ENCODE peak calls at places on chromosomes 7 and 10, in seven cellular contexts. One of them, this sample, is unnamed.

GRCh38 chr10:43452356-43452914 is 15.5 kb downstream of the ZNF487 start:
- DNase-seq in RWPE1: no peak
- DNase-seq in GM13976: no peak
- DNase-seq in WTC11: no peak
- DNase-seq in GM23338: no peak
- DNase-seq in IMR-90: no peak
- DNase-seq in tibial artery: no peak
- DNase-seq in this sample: no peak

GRCh38 chr7:106418094-106418493 is 133.3 kb upstream of the NAMPT start:
- DNase-seq in RWPE1: no peak
- DNase-seq in GM13976: no peak
- DNase-seq in WTC11: no peak
- DNase-seq in GM23338: no peak
- DNase-seq in IMR-90: peak
- DNase-seq in tibial artery: peak
- DNase-seq in this sample: no peak

GRCh38 chr10:90222939-90223338 is 521.5 kb downstream of the KIF20B start:
- DNase-seq in RWPE1: no peak
- DNase-seq in GM13976: no peak
- DNase-seq in WTC11: no peak
- DNase-seq in GM23338: no peak
- DNase-seq in IMR-90: no peak
- DNase-seq in tibial artery: no peak
- DNase-seq in this sample: no peak

GRCh38 chr10:69835233-69835632 is 33.5 kb downstream of the COL13A1 start:
- DNase-seq in RWPE1: no peak
- DNase-seq in GM13976: no peak
- DNase-seq in WTC11: no peak
- DNase-seq in GM23338: no peak
- DNase-seq in IMR-90: no peak
- DNase-seq in tibial artery: no peak
- DNase-seq in this sample: no peak

GRCh38 chr7:126606331-126606730 is 646.4 kb downstream of the GRM8 start:
- DNase-seq in RWPE1: no peak
- DNase-seq in GM13976: no peak
- DNase-seq in WTC11: no peak
- DNase-seq in GM23338: no peak
- DNase-seq in IMR-90: no peak
- DNase-seq in tibial artery: no peak
- DNase-seq in this sample: no peak

GRCh38 chr7:155380221-155380861 is 77.6 kb upstream of the EN2 start:
- DNase-seq in RWPE1: peak
- DNase-seq in GM13976: peak
- DNase-seq in WTC11: peak
- DNase-seq in GM23338: peak
- DNase-seq in IMR-90: peak
- DNase-seq in tibial artery: peak
- DNase-seq in this sample: peak

GRCh38 chr7:95213809-95214492 is 110.4 kb downstream of the PON1 start:
- DNase-seq in RWPE1: no peak
- DNase-seq in GM13976: no peak
- DNase-seq in WTC11: no peak
- DNase-seq in GM23338: no peak
- DNase-seq in IMR-90: no peak
- DNase-seq in tibial artery: peak
- DNase-seq in this sample: no peak

GRCh38 chr10:115696747-115697146 is 576.3 kb downstream of the GFRA1 start:
- DNase-seq in RWPE1: no peak
- DNase-seq in GM13976: no peak
- DNase-seq in WTC11: no peak
- DNase-seq in GM23338: no peak
- DNase-seq in IMR-90: no peak
- DNase-seq in tibial artery: no peak
- DNase-seq in this sample: no peak

GRCh38 chr7:55526770-55527169 is 45.5 kb downstream of the VOPP1 start:
- DNase-seq in RWPE1: no peak
- DNase-seq in GM13976: no peak
- DNase-seq in WTC11: peak
- DNase-seq in GM23338: peak
- DNase-seq in IMR-90: no peak
- DNase-seq in tibial artery: no peak
- DNase-seq in this sample: peak

GRCh38 chr7:157282141-157282801 is 54.5 kb upstream of the DNAJB6 start:
- DNase-seq in RWPE1: no peak
- DNase-seq in GM13976: no peak
- DNase-seq in WTC11: no peak
- DNase-seq in GM23338: no peak
- DNase-seq in IMR-90: no peak
- DNase-seq in tibial artery: no peak
- DNase-seq in this sample: no peak

GRCh38 chr10:106540606-106541005 is 623.9 kb downstream of the SORCS1 start:
- DNase-seq in RWPE1: peak
- DNase-seq in GM13976: no peak
- DNase-seq in WTC11: no peak
- DNase-seq in GM23338: no peak
- DNase-seq in IMR-90: peak
- DNase-seq in tibial artery: no peak
- DNase-seq in this sample: no peak

GRCh38 chr7:138837627-138838026 is 39.6 kb upstream of the ATP6V0A4 start:
- DNase-seq in RWPE1: no peak
- DNase-seq in GM13976: no peak
- DNase-seq in WTC11: no peak
- DNase-seq in GM23338: no peak
- DNase-seq in IMR-90: peak
- DNase-seq in tibial artery: no peak
- DNase-seq in this sample: no peak

GRCh38 chr10:96257944-96258343 is 13.4 kb downstream of the BLNK start:
- DNase-seq in RWPE1: no peak
- DNase-seq in GM13976: no peak
- DNase-seq in WTC11: no peak
- DNase-seq in GM23338: no peak
- DNase-seq in IMR-90: no peak
- DNase-seq in tibial artery: peak
- DNase-seq in this sample: no peak

GRCh38 chr10:56349611-56350010 is 11.4 kb downstream of the ZWINT start:
- DNase-seq in RWPE1: peak
- DNase-seq in GM13976: no peak
- DNase-seq in WTC11: no peak
- DNase-seq in GM23338: no peak
- DNase-seq in IMR-90: no peak
- DNase-seq in tibial artery: no peak
- DNase-seq in this sample: no peak

GRCh38 chr7:91085175-91085574 is 179.1 kb upstream of the FZD1 start:
- DNase-seq in RWPE1: no peak
- DNase-seq in GM13976: no peak
- DNase-seq in WTC11: no peak
- DNase-seq in GM23338: no peak
- DNase-seq in IMR-90: no peak
- DNase-seq in tibial artery: no peak
- DNase-seq in this sample: no peak

GRCh38 chr10:99967961-99968360 is 41.8 kb downstream of the DNMBP start:
- DNase-seq in RWPE1: no peak
- DNase-seq in GM13976: no peak
- DNase-seq in WTC11: no peak
- DNase-seq in GM23338: no peak
- DNase-seq in IMR-90: no peak
- DNase-seq in tibial artery: no peak
- DNase-seq in this sample: no peak

GRCh38 chr7:47153076-47153475 is 428.8 kb downstream of the TNS3 start:
- DNase-seq in RWPE1: peak
- DNase-seq in GM13976: no peak
- DNase-seq in WTC11: no peak
- DNase-seq in GM23338: no peak
- DNase-seq in IMR-90: peak
- DNase-seq in tibial artery: peak
- DNase-seq in this sample: no peak

GRCh38 chr10:22618081-22618785 is 96.1 kb downstream of the PIP4K2A start:
- DNase-seq in RWPE1: no peak
- DNase-seq in GM13976: no peak
- DNase-seq in WTC11: no peak
- DNase-seq in GM23338: no peak
- DNase-seq in IMR-90: peak
- DNase-seq in tibial artery: no peak
- DNase-seq in this sample: no peak

GRCh38 chr7:156610130-156610529 is 30.4 kb upstream of the RNF32 start:
- DNase-seq in RWPE1: no peak
- DNase-seq in GM13976: no peak
- DNase-seq in WTC11: no peak
- DNase-seq in GM23338: no peak
- DNase-seq in IMR-90: no peak
- DNase-seq in tibial artery: no peak
- DNase-seq in this sample: no peak

GRCh38 chr7:136938476-136938875 is 70.0 kb downstream of the CHRM2 start:
- DNase-seq in RWPE1: no peak
- DNase-seq in GM13976: no peak
- DNase-seq in WTC11: no peak
- DNase-seq in GM23338: no peak
- DNase-seq in IMR-90: no peak
- DNase-seq in tibial artery: no peak
- DNase-seq in this sample: no peak

GRCh38 chr7:101986335-101986734 is 168.9 kb downstream of the CUX1 start:
- DNase-seq in RWPE1: peak
- DNase-seq in GM13976: no peak
- DNase-seq in WTC11: no peak
- DNase-seq in GM23338: no peak
- DNase-seq in IMR-90: peak
- DNase-seq in tibial artery: no peak
- DNase-seq in this sample: no peak

GRCh38 chr10:48456361-48456804 is 148.5 kb downstream of the ARHGAP22 start:
- DNase-seq in RWPE1: no peak
- DNase-seq in GM13976: no peak
- DNase-seq in WTC11: no peak
- DNase-seq in GM23338: peak
- DNase-seq in IMR-90: no peak
- DNase-seq in tibial artery: peak
- DNase-seq in this sample: peak

GRCh38 chr7:108423089-108423989 is 32.9 kb downstream of the NRCAM start:
- DNase-seq in RWPE1: no peak
- DNase-seq in GM13976: no peak
- DNase-seq in WTC11: no peak
- DNase-seq in GM23338: no peak
- DNase-seq in IMR-90: no peak
- DNase-seq in tibial artery: no peak
- DNase-seq in this sample: no peak

GRCh38 chr7:137609500-137609899 is 237.3 kb downstream of the DGKI start:
- DNase-seq in RWPE1: no peak
- DNase-seq in GM13976: no peak
- DNase-seq in WTC11: no peak
- DNase-seq in GM23338: no peak
- DNase-seq in IMR-90: no peak
- DNase-seq in tibial artery: no peak
- DNase-seq in this sample: no peak

GRCh38 chr10:72016608-72017310 is 52.6 kb downstream of the CHST3 start:
- DNase-seq in RWPE1: no peak
- DNase-seq in GM13976: no peak
- DNase-seq in WTC11: no peak
- DNase-seq in GM23338: no peak
- DNase-seq in IMR-90: no peak
- DNase-seq in tibial artery: peak
- DNase-seq in this sample: no peak

GRCh38 chr7:24381919-24382505 is 98.0 kb downstream of the NPY start:
- DNase-seq in RWPE1: peak
- DNase-seq in GM13976: peak
- DNase-seq in WTC11: no peak
- DNase-seq in GM23338: peak
- DNase-seq in IMR-90: no peak
- DNase-seq in tibial artery: no peak
- DNase-seq in this sample: no peak
- TF ChIP-seq CTCF in RWPE1: no peak
- TF ChIP-seq CTCF in GM13976: peak
- TF ChIP-seq CTCF in WTC11: peak
- TF ChIP-seq CTCF in GM23338: peak
- TF ChIP-seq CTCF in IMR-90: peak
- TF ChIP-seq CTCF in tibial artery: no peak
- TF ChIP-seq CTCF in this sample: peak

GRCh38 chr10:44863344-44864041 is 47.6 kb upstream of the TMEM72 start:
- DNase-seq in RWPE1: no peak
- DNase-seq in GM13976: no peak
- DNase-seq in WTC11: peak
- DNase-seq in GM23338: peak
- DNase-seq in IMR-90: no peak
- DNase-seq in tibial artery: no peak
- DNase-seq in this sample: no peak
- TF ChIP-seq CTCF in RWPE1: no peak
- TF ChIP-seq CTCF in GM13976: no peak
- TF ChIP-seq CTCF in WTC11: no peak
- TF ChIP-seq CTCF in GM23338: peak
- TF ChIP-seq CTCF in IMR-90: no peak
- TF ChIP-seq CTCF in tibial artery: no peak
- TF ChIP-seq CTCF in this sample: peak

DNA sequence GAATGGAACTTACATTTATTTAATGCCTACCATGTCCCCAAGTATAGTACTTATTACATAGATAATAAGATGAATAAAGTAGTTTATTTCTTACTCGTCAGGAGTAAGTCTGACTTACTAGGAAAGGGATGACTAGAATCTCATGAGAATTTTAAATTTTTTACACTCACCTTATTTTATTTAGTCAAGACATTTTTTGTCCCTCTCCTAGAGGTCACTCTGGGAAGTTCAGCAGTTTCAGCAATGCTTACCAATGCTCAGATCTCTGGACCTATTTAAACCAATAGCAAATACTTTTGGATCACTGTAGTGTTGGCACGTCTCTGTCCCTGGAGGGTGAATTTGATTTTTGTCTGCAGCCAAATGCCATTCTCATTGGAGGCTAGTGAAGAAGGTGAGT is 10.7 kb upstream of the ACTA2 start:
- DNase-seq in RWPE1: no peak
- DNase-seq in GM13976: no peak
- DNase-seq in WTC11: no peak
- DNase-seq in GM23338: no peak
- DNase-seq in IMR-90: no peak
- DNase-seq in tibial artery: no peak
- DNase-seq in this sample: no peak
- TF ChIP-seq CTCF in RWPE1: no peak
- TF ChIP-seq CTCF in GM13976: no peak
- TF ChIP-seq CTCF in WTC11: no peak
- TF ChIP-seq CTCF in GM23338: no peak
- TF ChIP-seq CTCF in IMR-90: no peak
- TF ChIP-seq CTCF in tibial artery: peak
- TF ChIP-seq CTCF in this sample: no peak

DNA sequence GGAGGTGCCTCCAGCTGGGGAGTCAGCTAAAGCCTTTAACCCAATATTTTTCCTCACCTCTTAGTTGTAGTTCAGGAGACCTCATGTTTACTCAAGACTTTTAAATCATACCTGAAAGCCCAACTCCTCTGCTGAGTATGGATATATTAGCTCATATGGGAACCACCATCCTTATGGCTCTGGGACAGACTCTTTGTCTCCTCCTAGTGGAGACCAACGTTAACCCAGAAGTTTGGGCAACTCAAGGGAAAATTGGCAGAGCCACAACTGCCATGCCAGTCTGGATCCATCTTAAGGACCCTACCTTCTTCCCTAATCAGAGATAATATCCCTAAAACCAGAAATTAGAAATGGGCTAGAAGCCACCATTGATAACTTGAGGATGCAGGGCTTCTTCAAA is 80.8 kb downstream of the TMEM106B start:
- DNase-seq in RWPE1: no peak
- DNase-seq in GM13976: no peak
- DNase-seq in WTC11: no peak
- DNase-seq in GM23338: no peak
- DNase-seq in IMR-90: peak
- DNase-seq in tibial artery: no peak
- DNase-seq in this sample: no peak
- TF ChIP-seq CTCF in RWPE1: no peak
- TF ChIP-seq CTCF in GM13976: peak
- TF ChIP-seq CTCF in WTC11: no peak
- TF ChIP-seq CTCF in GM23338: peak
- TF ChIP-seq CTCF in IMR-90: peak
- TF ChIP-seq CTCF in tibial artery: no peak
- TF ChIP-seq CTCF in this sample: no peak

GRCh38 chr10:131141645-131142445 is 169.7 kb downstream of the TCERG1L start:
- DNase-seq in RWPE1: no peak
- DNase-seq in GM13976: no peak
- DNase-seq in WTC11: no peak
- DNase-seq in GM23338: no peak
- DNase-seq in IMR-90: no peak
- DNase-seq in tibial artery: no peak
- DNase-seq in this sample: no peak
- TF ChIP-seq CTCF in RWPE1: no peak
- TF ChIP-seq CTCF in GM13976: no peak
- TF ChIP-seq CTCF in WTC11: no peak
- TF ChIP-seq CTCF in GM23338: peak
- TF ChIP-seq CTCF in IMR-90: no peak
- TF ChIP-seq CTCF in tibial artery: no peak
- TF ChIP-seq CTCF in this sample: no peak